ENCODE peak calls at places on chromosomes 11 and 22, in four cellular contexts. K is body of pancreas; Z is esophagus squamous epithelium; V is CD8-positive, alpha-beta T cell. H is an unnamed sample.
A peak's percentile ranks its signal among the peaks of the same experiment; 100 is the strongest.

GRCh38 chr11:90747057-90747456 is 524.2 kb upstream of the CHORDC1 start:
- DNase-seq in K (no peak), Z (no peak), V (no peak), H (no peak)

GRCh38 chr22:48489551-48490512 is 1337.8 kb downstream of the BRD1 start:
- DNase-seq in K (no peak), Z (no peak), V (no peak), H (peak; percentile 85)

GRCh38 chr11:103644676-103645075 is 391.8 kb upstream of the DDI1 start:
- DNase-seq in K (no peak), Z (no peak), V (no peak), H (no peak)

GRCh38 chr22:24423519-24424000 is 3.8 kb upstream of the ADORA2A start:
- DNase-seq in K (peak; percentile 42), Z (no peak), V (peak; percentile 82), H (peak; percentile 78)

GRCh38 chr22:35140879-35141745 is 75.2 kb downstream of the ISX start:
- DNase-seq in K (no peak), Z (no peak), V (no peak), H (peak; percentile 15)

GRCh38 chr11:114208371-114208770 is 87.8 kb upstream of the NNMT start:
- DNase-seq in K (no peak), Z (no peak), V (peak; percentile 59), H (no peak)

GRCh38 chr22:41524283-41524682 is 20.0 kb downstream of the POLR3H start:
- DNase-seq in K (peak; percentile 75), Z (no peak), V (no peak), H (no peak)

GRCh38 chr11:74354036-74354435 is 42.6 kb upstream of the P4HA3 start:
- DNase-seq in K (no peak), Z (no peak), V (no peak), H (no peak)

GRCh38 chr11:33135768-33136443 is 25.4 kb downstream of the CSTF3 start:
- DNase-seq in K (no peak), Z (no peak), V (no peak), H (no peak)

GRCh38 chr11:120774591-120775386 is 249.1 kb upstream of the TBCEL start:
- DNase-seq in K (no peak), Z (no peak), V (no peak), H (no peak)

GRCh38 chr11:69443968-69444364 is 37.5 kb upstream of the LINC01488 start:
- DNase-seq in K (no peak), Z (no peak), V (no peak), H (no peak)

GRCh38 chr11:69442807-69443137 is 38.7 kb upstream of the LINC01488 start:
- DNase-seq in K (peak; percentile 45), Z (no peak), V (no peak), H (peak; percentile 31)

GRCh38 chr11:69440876-69441275 is 40.6 kb upstream of the LINC01488 start:
- DNase-seq in K (no peak), Z (no peak), V (no peak), H (no peak)

GRCh38 chr11:69443138-69443967 is 38.1 kb upstream of the LINC01488 start:
- DNase-seq in K (peak; percentile 86), Z (peak; percentile 25), V (peak; percentile 72), H (peak; percentile 97)

DNA sequence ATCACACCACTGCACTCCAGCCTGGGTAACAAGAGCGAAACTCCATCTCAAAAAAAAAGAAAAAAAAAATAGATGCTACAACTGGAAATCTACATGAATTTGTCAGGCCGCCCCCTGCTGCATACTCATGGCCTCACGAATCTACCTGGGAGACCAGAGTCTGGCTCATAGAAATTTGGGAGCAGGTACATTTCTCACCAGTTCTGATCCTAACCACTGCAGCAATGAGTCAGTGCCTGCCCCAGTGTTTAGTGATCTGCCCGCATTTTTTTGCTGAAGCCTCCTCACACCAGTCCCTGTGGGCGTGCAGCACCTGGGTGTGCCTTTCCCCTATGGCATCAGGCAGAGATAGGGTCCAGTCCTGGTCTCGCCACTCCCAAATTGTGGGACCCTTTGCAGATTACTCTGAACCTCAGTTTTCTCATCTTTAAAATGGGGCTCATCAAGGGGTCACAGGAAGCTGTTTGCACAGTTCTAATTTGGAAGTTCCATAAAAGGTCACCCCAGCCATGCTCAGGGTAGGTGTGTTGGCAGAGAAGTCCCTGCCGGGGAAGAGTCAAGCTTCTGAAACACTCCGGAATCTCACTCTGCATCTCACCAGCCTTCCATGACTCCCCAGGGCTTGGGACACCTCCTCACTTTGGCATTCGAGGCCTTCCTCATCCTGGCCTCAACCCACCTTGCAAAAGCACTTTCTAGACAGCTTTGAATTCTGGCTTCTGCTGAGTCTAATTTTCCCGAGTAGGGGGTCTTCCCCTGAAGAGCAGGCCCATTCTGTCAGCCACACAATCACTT is 39.3 kb upstream of the LINC01488 start:
- DNase-seq in K (no peak), Z (no peak), V (no peak), H (no peak)
- H3K4me3 ChIP-seq in K (no peak overlapping the region), Z (no peak overlapping the region), V (no peak overlapping the region), H (no peak overlapping the region)

GRCh38 chr11:20599424-20600346 is at the start of gene SLC6A5:
- DNase-seq in K (peak; percentile 31), Z (no peak), V (no peak), H (no peak)
- H3K4me3 ChIP-seq in K (no peak within 1 kb of the TSS), Z (no peak within 1 kb of the TSS), V (no peak within 1 kb of the TSS), H (no peak within 1 kb of the TSS)

GRCh38 chr22:22167791-22168189 is 76.8 kb upstream of the VPREB1 start:
- DNase-seq in K (no peak), Z (no peak), V (no peak), H (no peak)

GRCh38 chr22:22166941-22167713 is 77.5 kb upstream of the VPREB1 start:
- DNase-seq in K (no peak), Z (no peak), V (no peak), H (no peak)

GRCh38 chr22:22168190-22168940 is 76.2 kb upstream of the VPREB1 start:
- DNase-seq in K (peak; percentile 52), Z (no peak), V (no peak), H (no peak)

GRCh38 chr22:22169923-22170322 is 74.7 kb upstream of the VPREB1 start:
- DNase-seq in K (no peak), Z (no peak), V (no peak), H (no peak)

GRCh38 chr22:22168941-22169867 is 75.4 kb upstream of the VPREB1 start:
- DNase-seq in K (no peak), Z (no peak), V (no peak), H (no peak)
- H3K4me3 ChIP-seq in K (no peak overlapping the region), Z (no peak overlapping the region), V (no peak overlapping the region), H (no peak overlapping the region)

DNA sequence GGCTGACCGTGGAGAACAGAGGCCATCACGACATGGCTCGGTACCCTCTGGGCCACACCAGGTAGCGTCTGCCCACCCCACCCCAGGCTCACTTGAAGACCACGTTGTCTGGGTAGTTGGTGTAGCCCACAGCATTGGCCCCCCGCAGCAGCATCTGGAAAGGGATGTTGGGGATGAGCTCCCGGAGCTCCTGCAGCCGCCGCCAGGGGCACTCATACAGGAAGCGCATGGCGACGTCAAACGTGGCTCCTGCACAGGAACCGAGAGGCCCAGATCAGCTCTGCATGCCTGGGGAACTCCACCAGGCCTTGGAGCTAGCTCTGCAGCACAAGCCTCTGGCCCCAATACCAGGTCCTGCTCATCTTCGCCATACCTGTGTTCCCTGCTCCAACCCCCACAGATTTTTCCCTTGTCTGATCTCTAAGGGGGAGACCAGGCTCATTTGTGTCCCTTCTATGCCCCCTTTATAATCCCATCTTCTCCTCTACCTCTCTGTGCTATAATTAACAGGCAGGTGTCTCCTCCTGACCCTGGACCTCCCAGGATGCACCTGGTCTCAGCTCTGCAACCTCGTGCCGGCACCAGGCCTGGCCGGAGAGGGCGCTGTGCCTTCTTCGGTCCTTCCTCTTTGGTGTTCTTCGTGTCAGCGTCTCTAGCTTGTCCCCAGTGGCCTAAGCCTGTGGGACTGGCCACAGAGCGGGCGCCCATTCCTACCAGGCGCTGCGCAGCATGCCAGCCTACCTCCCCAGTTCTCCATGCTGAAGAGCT is 5.0 kb upstream of the LRFN4 start:
- DNase-seq in K (no peak), Z (no peak), V (no peak), H (no peak)
- H3K4me3 ChIP-seq in K (no peak overlapping the region), Z (no peak overlapping the region), V (no peak overlapping the region), H (no peak overlapping the region)

DNA sequence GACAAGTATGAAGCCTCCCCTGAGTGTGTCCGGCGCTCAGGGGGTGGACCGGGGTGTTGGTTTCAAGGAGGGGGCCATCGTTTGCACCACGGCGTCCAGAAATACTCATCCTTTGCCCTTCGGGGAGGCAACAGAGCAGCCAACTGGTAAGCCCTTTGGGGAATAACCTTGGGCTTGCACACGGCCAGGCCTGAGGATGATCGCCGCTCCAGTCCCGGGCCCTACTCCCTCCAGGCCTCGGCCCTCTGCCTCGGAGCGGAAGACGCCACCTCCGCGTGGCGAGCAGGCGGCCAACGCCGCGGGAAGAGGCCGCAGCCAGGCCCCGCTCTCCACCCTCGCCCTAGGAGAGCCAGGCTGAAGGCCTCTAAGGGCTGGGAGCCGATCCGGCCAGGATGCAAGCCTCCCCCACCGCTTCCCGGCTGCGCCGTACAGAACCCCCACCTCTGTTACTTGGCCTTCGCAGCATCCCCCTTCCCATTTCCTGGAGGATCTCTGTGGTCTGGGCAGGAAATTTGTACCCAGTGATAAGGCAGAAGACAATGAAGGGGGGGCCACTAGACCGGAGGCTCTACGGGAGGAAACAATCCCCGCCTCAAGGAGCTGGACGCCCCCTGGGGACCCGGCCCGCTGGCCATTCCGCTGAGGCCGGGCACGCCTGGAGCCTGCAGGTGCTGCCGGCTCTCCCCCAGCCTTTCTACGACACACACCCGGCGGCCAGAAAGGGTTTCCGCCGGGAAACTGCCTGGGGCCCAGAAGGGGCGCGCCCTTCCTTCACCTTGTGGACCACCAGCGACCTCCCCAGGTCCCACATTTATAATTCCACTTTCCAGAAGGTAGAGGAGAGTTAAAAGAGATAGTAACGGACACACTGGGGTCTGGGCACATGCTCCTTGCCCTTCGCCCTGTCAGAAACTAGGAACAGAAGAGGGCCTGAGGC is 2.6 kb downstream of the ESAM start:
- DNase-seq in K (no peak), Z (no peak), V (no peak), H (peak; percentile 86)
- H3K4me3 ChIP-seq in K (no peak overlapping the region), Z (peak overlapping the region; percentile 55), V (no peak overlapping the region), H (peak overlapping the region; percentile 80)

DNA sequence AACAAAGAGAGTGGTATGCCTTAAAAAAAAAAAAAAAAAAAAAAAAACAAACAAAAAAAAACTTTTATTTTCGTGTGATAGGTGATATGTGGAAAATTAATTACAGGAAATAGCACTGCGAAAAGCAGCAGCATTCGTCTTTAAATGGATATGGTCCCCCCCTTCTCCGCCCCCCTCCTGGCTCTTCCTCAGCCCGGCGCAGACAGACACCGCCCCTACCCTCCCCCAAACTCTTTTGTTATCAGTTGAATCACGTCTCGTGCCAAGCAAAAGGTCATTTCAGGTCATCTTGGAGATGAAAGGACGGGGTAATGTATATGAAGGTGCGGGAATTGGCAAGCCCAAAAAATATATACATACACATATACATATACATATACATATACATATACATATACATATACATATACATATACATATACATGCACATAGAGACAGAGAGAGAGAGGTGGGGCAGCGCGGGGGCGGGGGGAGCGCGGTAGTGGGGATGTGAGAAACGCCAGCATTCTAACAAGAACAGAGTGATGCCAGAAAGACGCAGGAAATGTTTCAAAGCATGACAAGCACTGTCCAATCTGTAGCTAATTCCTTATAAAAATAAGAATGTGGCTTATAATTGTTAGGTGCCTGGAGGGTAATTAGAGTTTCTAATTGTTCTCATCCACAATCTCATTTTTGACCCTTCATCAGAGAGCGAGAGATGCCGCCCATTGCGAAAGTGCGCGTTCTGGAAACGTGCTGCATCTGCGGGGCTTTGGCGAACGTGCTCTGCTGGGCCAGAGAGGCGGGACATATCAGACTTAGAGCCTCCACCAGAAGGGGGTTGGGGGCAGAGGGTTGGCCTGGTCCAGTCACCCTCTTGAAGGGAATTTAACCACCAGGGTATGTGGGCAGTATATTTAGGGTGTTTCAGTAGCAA is 214.5 kb upstream of the UBASH3B start:
- DNase-seq in K (peak; percentile 14), Z (no peak), V (no peak), H (peak; percentile 82)
- H3K4me3 ChIP-seq in K (peak overlapping the region; percentile 35), Z (peak overlapping the region; percentile 48), V (no peak overlapping the region), H (no peak overlapping the region)

DNA sequence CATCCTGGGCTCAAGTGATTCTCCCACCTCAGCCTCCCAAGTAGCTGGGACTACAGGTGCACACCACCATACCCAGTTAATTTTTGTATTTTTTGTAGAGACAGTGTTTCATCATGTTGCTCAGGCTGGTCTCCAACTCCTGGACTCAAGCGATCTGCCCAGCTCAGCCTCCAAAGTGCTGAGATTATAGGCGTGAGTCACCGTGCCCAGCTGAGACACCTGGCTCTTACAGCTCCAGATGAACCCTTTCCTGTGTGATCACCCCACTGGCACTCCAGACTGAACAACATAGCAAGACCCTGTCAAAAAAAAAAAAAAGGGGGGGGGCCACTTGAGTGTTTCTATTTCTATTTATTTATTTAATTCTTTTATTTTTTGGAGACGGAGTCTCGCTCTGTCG is 1.0 kb upstream of the ADSL start:
- DNase-seq in K (no peak), Z (no peak), V (no peak), H (no peak)
- H3K4me3 ChIP-seq in K (no peak overlapping the region), Z (peak overlapping the region; percentile 85), V (no peak overlapping the region), H (peak overlapping the region; percentile 87)